ENCODE peak calls at places on chromosomes 12 and 14, in five cellular contexts. S is heart left ventricle, B is left ventricle myocardium inferior, P is H7, J is right lobe of liver. A is an unnamed sample. For H3K36me3, the result is how much of the 10 kb centered on the place peaks cover.

GRCh38 chr14:54353266-54353665 is 43.5 kb upstream of the CDKN3 start:
- DNase-seq in B (no peak), P (no peak), J (no peak), S (no peak), A (no peak)

GRCh38 chr12:106428379-106428778 is 70.8 kb downstream of the POLR3B start:
- DNase-seq in S (no peak), J (peak), P (no peak), B (no peak), A (no peak)

GRCh38 chr14:65229431-65230286 is 127.3 kb upstream of the MAX start:
- DNase-seq in J (peak), S (peak), B (peak), P (peak), A (no peak)

GRCh38 chr14:53226553-53226952 is 73.4 kb upstream of the DDHD1 start:
- DNase-seq in J (no peak), B (peak), S (peak), P (no peak), A (no peak)

GRCh38 chr14:66514206-66514605 is 6.3 kb downstream of the GPHN start:
- DNase-seq in P (no peak), B (no peak), S (no peak), J (no peak), A (no peak)

GRCh38 chr14:68628605-68629310 is 164.1 kb downstream of the ZFP36L1 start:
- DNase-seq in S (no peak), B (no peak), P (peak), J (peak), A (peak)

GRCh38 chr14:33475623-33476022 is 475.3 kb downstream of the EGLN3 start:
- DNase-seq in S (peak), B (no peak), P (peak), J (no peak), A (no peak)

GRCh38 chr12:20483776-20484175 is 115.4 kb downstream of the PDE3A start:
- DNase-seq in P (no peak), S (no peak), B (no peak), J (no peak), A (no peak)

GRCh38 chr12:76519538-76519937 is 40.0 kb downstream of the OSBPL8 start:
- DNase-seq in S (no peak), P (no peak), J (no peak), B (no peak), A (no peak)

DNA sequence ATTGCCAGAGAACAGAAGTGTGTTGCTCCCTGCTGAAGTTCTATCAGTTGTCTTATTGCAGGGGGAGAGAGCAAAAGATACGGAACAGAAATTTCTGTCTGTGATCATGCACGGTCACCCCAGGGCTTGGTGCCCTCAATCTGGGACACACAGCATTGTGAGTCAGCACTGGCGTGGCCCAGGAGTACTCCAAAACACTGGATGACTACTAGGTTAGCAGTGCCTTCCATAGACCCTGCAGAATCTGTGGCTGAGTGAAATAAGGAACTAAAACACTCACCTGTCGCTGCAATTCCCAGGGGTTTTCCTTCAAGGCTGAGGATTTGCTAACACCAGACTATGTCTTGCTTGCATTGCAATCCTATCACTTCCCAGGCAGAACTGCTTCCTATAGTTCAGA is 165.5 kb downstream of the ANO6 start:
- DNase-seq in B (no peak), J (no peak), S (no peak), P (no peak), A (no peak)
- H3K36me3 ChIP-seq in B (half or more), J (under half), S (half or more), P (under half), A (under half)

DNA sequence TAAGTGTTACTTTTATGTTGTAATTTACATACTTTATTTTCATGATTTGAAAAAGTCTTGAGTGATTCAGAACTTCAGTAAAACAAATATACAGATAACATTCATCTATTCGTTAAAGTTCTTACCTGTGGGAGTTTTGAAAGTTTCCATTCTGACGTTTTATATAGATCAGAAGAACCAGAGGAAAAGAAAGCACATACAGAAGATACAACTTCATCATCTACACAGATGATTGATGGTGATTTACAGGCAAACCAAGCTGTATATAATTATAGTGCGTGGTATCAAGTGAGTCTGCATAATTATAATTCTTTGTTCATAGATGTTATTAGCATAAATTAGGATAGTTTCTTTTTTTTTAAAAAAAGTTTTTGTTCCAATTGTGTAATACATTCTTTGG is 20.0 kb downstream of the FKBP3 start:
- DNase-seq in J (no peak), B (no peak), S (no peak), P (no peak), A (no peak)
- H3K36me3 ChIP-seq in J (under half), B (half or more), S (half or more), P (under half), A (under half)

GRCh38 chr12:108799528-108800243 is 57.7 kb downstream of the SSH1 start:
- DNase-seq in P (no peak), S (no peak), B (no peak), J (no peak), A (no peak)
- H3K36me3 ChIP-seq in P (under half), S (half or more), B (half or more), J (under half), A (under half)

GRCh38 chr14:102878174-102878969 is 44.1 kb upstream of the AMN start:
- DNase-seq in S (no peak), B (no peak), J (no peak), P (peak), A (no peak)

GRCh38 chr14:102883028-102883953 is 39.2 kb upstream of the AMN start:
- DNase-seq in B (no peak), J (no peak), P (no peak), S (no peak), A (no peak)

GRCh38 chr14:102875652-102876051 is 46.8 kb upstream of the AMN start:
- DNase-seq in B (no peak), J (no peak), P (no peak), S (no peak), A (no peak)

GRCh38 chr14:102882233-102882906 is 40.1 kb upstream of the AMN start:
- DNase-seq in B (no peak), P (peak), S (no peak), J (no peak), A (no peak)

GRCh38 chr14:102878970-102879460 is 43.4 kb upstream of the AMN start:
- DNase-seq in J (no peak), S (no peak), P (no peak), B (no peak), A (no peak)
- H3K36me3 ChIP-seq in J (under half), S (half or more), P (under half), B (under half), A (under half)

DNA sequence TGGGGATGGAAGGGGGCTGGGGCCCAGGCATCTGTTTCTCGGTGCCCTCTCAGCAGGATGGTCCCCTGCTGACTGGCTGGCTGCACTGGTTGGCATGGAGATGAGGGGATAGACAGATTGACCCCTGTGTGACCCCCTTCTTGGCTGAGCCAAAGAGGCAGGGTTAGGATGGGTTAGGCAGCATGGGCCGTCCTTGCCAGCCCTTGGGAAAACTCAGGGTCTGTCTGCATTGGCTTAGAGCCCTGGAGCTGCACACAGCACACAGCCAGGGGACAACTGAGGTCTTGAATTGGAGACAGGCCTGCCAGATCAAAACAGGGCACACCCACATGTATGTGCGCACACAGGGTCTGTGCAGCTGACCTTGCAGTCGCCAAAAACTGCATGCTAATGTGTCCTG is 11.2 kb upstream of the LRP1-AS start:
- DNase-seq in P (no peak), S (no peak), B (no peak), J (no peak), A (no peak)
- H3K36me3 ChIP-seq in P (half or more), S (half or more), B (half or more), J (half or more), A (under half)

GRCh38 chr12:108648371-108648770 is 14.7 kb upstream of the SELPLG start:
- DNase-seq in J (no peak), S (no peak), B (no peak), P (no peak), A (no peak)
- H3K36me3 ChIP-seq in J (under half), S (half or more), B (half or more), P (under half), A (under half)

GRCh38 chr12:26360062-26360461 is 164.7 kb downstream of the SSPN start:
- DNase-seq in S (no peak), B (no peak), J (no peak), P (no peak), A (no peak)
- H3K36me3 ChIP-seq in S (under half), B (under half), J (under half), P (under half), A (under half)

GRCh38 chr12:132788375-132789098 is 26.9 kb upstream of the ANKLE2 start:
- DNase-seq in S (no peak), P (peak), J (no peak), B (no peak), A (no peak)

GRCh38 chr12:132787877-132788276 is 26.2 kb upstream of the ANKLE2 start:
- DNase-seq in J (no peak), P (no peak), S (no peak), B (no peak), A (no peak)

GRCh38 chr12:132783917-132784531 is 22.4 kb upstream of the ANKLE2 start:
- DNase-seq in P (no peak), J (no peak), S (peak), B (peak), A (no peak)

GRCh38 chr12:132784580-132784979 is 22.9 kb upstream of the ANKLE2 start:
- DNase-seq in S (no peak), B (no peak), J (no peak), P (no peak), A (no peak)

DNA sequence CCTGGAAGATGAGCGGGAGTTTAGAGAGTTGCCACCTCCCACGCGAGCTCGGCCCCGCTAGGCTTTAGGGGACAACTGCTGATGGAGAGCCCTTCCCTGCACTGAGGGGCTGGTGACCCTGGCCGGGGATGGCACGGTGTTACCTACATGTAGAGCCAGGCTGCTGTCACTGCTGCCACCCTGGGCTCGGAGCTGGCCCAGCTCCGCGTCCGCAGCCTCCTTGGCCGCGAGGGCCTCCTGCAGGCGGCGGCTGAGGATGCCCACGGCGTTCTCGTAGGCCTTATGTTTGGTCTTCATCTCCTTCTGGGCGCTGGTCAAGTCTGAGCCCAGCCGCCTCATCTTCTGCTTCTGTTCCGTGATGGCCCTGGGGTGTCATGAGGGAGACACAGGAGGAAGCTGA is 24.6 kb upstream of the ANKLE2 start:
- DNase-seq in J (no peak), B (no peak), P (no peak), S (no peak), A (no peak)
- H3K36me3 ChIP-seq in J (under half), B (half or more), P (under half), S (half or more), A (under half)

DNA sequence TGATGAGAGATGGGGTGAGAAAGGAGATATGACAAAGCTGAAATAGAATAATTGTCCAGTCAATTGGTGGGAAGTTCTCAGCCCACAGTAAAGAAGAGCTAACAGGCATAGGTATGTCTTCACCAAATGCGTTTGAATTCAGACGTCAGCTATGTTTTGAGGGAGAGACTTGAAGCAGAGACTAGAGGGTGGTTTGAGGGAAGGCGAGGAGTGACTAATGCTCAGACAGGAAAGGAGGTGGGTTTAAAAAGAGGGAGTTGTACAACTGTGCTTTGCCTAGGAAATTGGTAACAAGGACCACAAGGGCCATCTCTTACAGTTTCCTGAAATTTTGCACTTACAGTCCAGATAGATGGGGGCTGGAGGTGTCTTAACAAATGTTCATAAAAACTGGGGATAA is 6.4 kb downstream of the JKAMP start:
- DNase-seq in B (no peak), P (no peak), S (no peak), J (no peak), A (no peak)
- H3K36me3 ChIP-seq in B (half or more), P (under half), S (half or more), J (under half), A (under half)